ENCODE peak calls at places on chromosomes 13 and 19, in seven cellular contexts. One of them, this sample, is unnamed.

GRCh38 chr19:15328312-15328711 is 4.0 kb downstream of the BRD4 start:
- DNase-seq in midbrain: no peak
- DNase-seq in thoracic aorta: no peak
- DNase-seq in CD8-positive, alpha-beta T cell: no peak
- DNase-seq in stimulated activated CD4-positive, alpha-beta T cell treated with anti-CD3 and anti-CD28 coated beads, Interleukin-4, amount 100 ng/mL, for 48 hours: no peak
- DNase-seq in GM18507: no peak
- DNase-seq in effector CD4-positive, alpha-beta T cell: no peak
- DNase-seq in this sample: no peak

GRCh38 chr19:18469245-18470107 is 31.5 kb upstream of the ISYNA1 start:
- DNase-seq in effector CD4-positive, alpha-beta T cell: peak; percentile 48
- DNase-seq in CD8-positive, alpha-beta T cell: peak; percentile 24
- DNase-seq in midbrain: no peak
- DNase-seq in stimulated activated CD4-positive, alpha-beta T cell treated with anti-CD3 and anti-CD28 coated beads, Interleukin-4, amount 100 ng/mL, for 48 hours: peak; percentile 66
- DNase-seq in GM18507: peak; percentile 39
- DNase-seq in thoracic aorta: no peak
- DNase-seq in this sample: peak; percentile 58

GRCh38 chr19:10333758-10334339 is 520 bp upstream of the RAVER1 start:
- DNase-seq in effector CD4-positive, alpha-beta T cell: no peak
- DNase-seq in stimulated activated CD4-positive, alpha-beta T cell treated with anti-CD3 and anti-CD28 coated beads, Interleukin-4, amount 100 ng/mL, for 48 hours: no peak
- DNase-seq in thoracic aorta: no peak
- DNase-seq in midbrain: no peak
- DNase-seq in CD8-positive, alpha-beta T cell: no peak
- DNase-seq in GM18507: no peak
- DNase-seq in this sample: no peak

GRCh38 chr19:10332158-10332964 is 968 bp downstream of the RAVER1 start:
- DNase-seq in midbrain: no peak
- DNase-seq in GM18507: no peak
- DNase-seq in thoracic aorta: no peak
- DNase-seq in effector CD4-positive, alpha-beta T cell: no peak
- DNase-seq in CD8-positive, alpha-beta T cell: no peak
- DNase-seq in stimulated activated CD4-positive, alpha-beta T cell treated with anti-CD3 and anti-CD28 coated beads, Interleukin-4, amount 100 ng/mL, for 48 hours: no peak
- DNase-seq in this sample: no peak

GRCh38 chr13:40433577-40433976 is 232.9 kb downstream of the FOXO1 start:
- DNase-seq in midbrain: no peak
- DNase-seq in thoracic aorta: no peak
- DNase-seq in effector CD4-positive, alpha-beta T cell: peak; percentile 18
- DNase-seq in stimulated activated CD4-positive, alpha-beta T cell treated with anti-CD3 and anti-CD28 coated beads, Interleukin-4, amount 100 ng/mL, for 48 hours: no peak
- DNase-seq in CD8-positive, alpha-beta T cell: no peak
- DNase-seq in GM18507: no peak
- DNase-seq in this sample: peak; percentile 36

GRCh38 chr13:110636701-110637201 is 21.4 kb downstream of the NAXD start:
- DNase-seq in GM18507: no peak
- DNase-seq in midbrain: no peak
- DNase-seq in effector CD4-positive, alpha-beta T cell: no peak
- DNase-seq in stimulated activated CD4-positive, alpha-beta T cell treated with anti-CD3 and anti-CD28 coated beads, Interleukin-4, amount 100 ng/mL, for 48 hours: no peak
- DNase-seq in CD8-positive, alpha-beta T cell: no peak
- DNase-seq in thoracic aorta: no peak
- DNase-seq in this sample: no peak

GRCh38 chr13:72637561-72637960 is 89.9 kb downstream of the MZT1 start:
- DNase-seq in thoracic aorta: no peak
- DNase-seq in stimulated activated CD4-positive, alpha-beta T cell treated with anti-CD3 and anti-CD28 coated beads, Interleukin-4, amount 100 ng/mL, for 48 hours: no peak
- DNase-seq in CD8-positive, alpha-beta T cell: no peak
- DNase-seq in midbrain: no peak
- DNase-seq in GM18507: no peak
- DNase-seq in effector CD4-positive, alpha-beta T cell: no peak
- DNase-seq in this sample: no peak

GRCh38 chr19:45405435-45406164 is 731 bp upstream of the PPP1R13L start:
- DNase-seq in effector CD4-positive, alpha-beta T cell: peak; percentile 82
- DNase-seq in GM18507: peak; percentile 78
- DNase-seq in CD8-positive, alpha-beta T cell: peak; percentile 69
- DNase-seq in thoracic aorta: peak; percentile 65
- DNase-seq in stimulated activated CD4-positive, alpha-beta T cell treated with anti-CD3 and anti-CD28 coated beads, Interleukin-4, amount 100 ng/mL, for 48 hours: peak; percentile 78
- DNase-seq in midbrain: peak; percentile 89
- DNase-seq in this sample: peak; percentile 83

GRCh38 chr19:50933640-50934039 is 19.2 kb downstream of the KLK5 start:
- DNase-seq in thoracic aorta: no peak
- DNase-seq in midbrain: no peak
- DNase-seq in CD8-positive, alpha-beta T cell: no peak
- DNase-seq in stimulated activated CD4-positive, alpha-beta T cell treated with anti-CD3 and anti-CD28 coated beads, Interleukin-4, amount 100 ng/mL, for 48 hours: no peak
- DNase-seq in effector CD4-positive, alpha-beta T cell: no peak
- DNase-seq in GM18507: no peak
- DNase-seq in this sample: no peak

GRCh38 chr13:61770697-61771096 is 355.0 kb upstream of the PCDH20 start:
- DNase-seq in effector CD4-positive, alpha-beta T cell: no peak
- DNase-seq in GM18507: no peak
- DNase-seq in thoracic aorta: no peak
- DNase-seq in midbrain: no peak
- DNase-seq in CD8-positive, alpha-beta T cell: no peak
- DNase-seq in stimulated activated CD4-positive, alpha-beta T cell treated with anti-CD3 and anti-CD28 coated beads, Interleukin-4, amount 100 ng/mL, for 48 hours: no peak
- DNase-seq in this sample: no peak

GRCh38 chr13:76619631-76620030 is 266.6 kb downstream of the KCTD12 start:
- DNase-seq in CD8-positive, alpha-beta T cell: no peak
- DNase-seq in stimulated activated CD4-positive, alpha-beta T cell treated with anti-CD3 and anti-CD28 coated beads, Interleukin-4, amount 100 ng/mL, for 48 hours: no peak
- DNase-seq in thoracic aorta: no peak
- DNase-seq in midbrain: no peak
- DNase-seq in GM18507: no peak
- DNase-seq in effector CD4-positive, alpha-beta T cell: no peak
- DNase-seq in this sample: no peak

GRCh38 chr13:109871018-109871370 is 84.6 kb upstream of the IRS2 start:
- DNase-seq in thoracic aorta: no peak
- DNase-seq in CD8-positive, alpha-beta T cell: no peak
- DNase-seq in stimulated activated CD4-positive, alpha-beta T cell treated with anti-CD3 and anti-CD28 coated beads, Interleukin-4, amount 100 ng/mL, for 48 hours: no peak
- DNase-seq in effector CD4-positive, alpha-beta T cell: no peak
- DNase-seq in GM18507: no peak
- DNase-seq in midbrain: no peak
- DNase-seq in this sample: no peak

GRCh38 chr19:34962945-34963530 is 991 bp downstream of the ZNF792 start:
- DNase-seq in effector CD4-positive, alpha-beta T cell: no peak
- DNase-seq in midbrain: no peak
- DNase-seq in stimulated activated CD4-positive, alpha-beta T cell treated with anti-CD3 and anti-CD28 coated beads, Interleukin-4, amount 100 ng/mL, for 48 hours: no peak
- DNase-seq in GM18507: no peak
- DNase-seq in thoracic aorta: no peak
- DNase-seq in CD8-positive, alpha-beta T cell: no peak
- DNase-seq in this sample: no peak

GRCh38 chr13:31545616-31546015 is 193.7 kb upstream of the RXFP2 start:
- DNase-seq in CD8-positive, alpha-beta T cell: no peak
- DNase-seq in thoracic aorta: no peak
- DNase-seq in GM18507: no peak
- DNase-seq in stimulated activated CD4-positive, alpha-beta T cell treated with anti-CD3 and anti-CD28 coated beads, Interleukin-4, amount 100 ng/mL, for 48 hours: no peak
- DNase-seq in midbrain: no peak
- DNase-seq in effector CD4-positive, alpha-beta T cell: no peak
- DNase-seq in this sample: no peak

GRCh38 chr19:33424181-33424580 is 50.7 kb downstream of the CEBPG start:
- DNase-seq in thoracic aorta: no peak
- DNase-seq in midbrain: no peak
- DNase-seq in stimulated activated CD4-positive, alpha-beta T cell treated with anti-CD3 and anti-CD28 coated beads, Interleukin-4, amount 100 ng/mL, for 48 hours: no peak
- DNase-seq in GM18507: no peak
- DNase-seq in CD8-positive, alpha-beta T cell: no peak
- DNase-seq in effector CD4-positive, alpha-beta T cell: no peak
- DNase-seq in this sample: no peak

GRCh38 chr19:42325896-42326771 is 699 bp downstream of the MEGF8 start:
- DNase-seq in thoracic aorta: no peak
- DNase-seq in midbrain: no peak
- DNase-seq in effector CD4-positive, alpha-beta T cell: peak; percentile 17
- DNase-seq in stimulated activated CD4-positive, alpha-beta T cell treated with anti-CD3 and anti-CD28 coated beads, Interleukin-4, amount 100 ng/mL, for 48 hours: no peak
- DNase-seq in GM18507: no peak
- DNase-seq in CD8-positive, alpha-beta T cell: no peak
- DNase-seq in this sample: peak; percentile 5

GRCh38 chr13:114102521-114103288 is 29.7 kb downstream of the RASA3 start:
- DNase-seq in CD8-positive, alpha-beta T cell: no peak
- DNase-seq in thoracic aorta: no peak
- DNase-seq in midbrain: no peak
- DNase-seq in GM18507: no peak
- DNase-seq in stimulated activated CD4-positive, alpha-beta T cell treated with anti-CD3 and anti-CD28 coated beads, Interleukin-4, amount 100 ng/mL, for 48 hours: no peak
- DNase-seq in effector CD4-positive, alpha-beta T cell: no peak
- DNase-seq in this sample: no peak

This sample was measured in T-cell.